ENCODE peak calls at places on chromosomes 13 and 19, in six cellular contexts. P is heart left ventricle, I is esophagus squamous epithelium, A is IMR-90, W is testis, H is uterus. F is an unnamed sample.
A peak's percentile ranks its signal among the peaks of the same experiment; 100 is the strongest.

GRCh38 chr13:110268576-110269185 is 38.3 kb downstream of the COL4A1 start:
- DNase-seq in H (no peak), W (no peak), I (no peak), P (no peak), A (no peak), F (no peak)

GRCh38 chr13:46964789-46965527 is 68.1 kb upstream of the HTR2A start:
- DNase-seq in H (no peak), I (no peak), W (no peak), P (no peak), A (peak; percentile 72), F (no peak)

GRCh38 chr13:97429681-97430081 is 4.3 kb upstream of the RAP2A start:
- DNase-seq in I (no peak), P (no peak), W (no peak), H (no peak), A (peak; percentile 50), F (no peak)

GRCh38 chr13:104920091-104920490 is 1615.4 kb downstream of the EFNB2 start:
- DNase-seq in P (no peak), W (no peak), I (no peak), H (no peak), A (no peak), F (no peak)

GRCh38 chr19:9608912-9609311 is 12.1 kb downstream of the ZNF561 start:
- DNase-seq in H (no peak), W (no peak), P (no peak), A (no peak), I (no peak), F (no peak)

GRCh38 chr13:26213982-26214381 is 8.1 kb downstream of the RNF6 start:
- DNase-seq in A (no peak), I (no peak), H (no peak), P (no peak), W (no peak), F (no peak)

GRCh38 chr13:80945328-80945727 is 604.4 kb upstream of the SPRY2 start:
- DNase-seq in H (no peak), W (no peak), I (no peak), P (no peak), A (no peak), F (no peak)

GRCh38 chr13:65287405-65287804 is 1942.7 kb downstream of the PCDH9 start:
- DNase-seq in H (no peak), W (no peak), P (no peak), I (no peak), A (no peak), F (no peak)

GRCh38 chr19:932647-933552 is 7.1 kb downstream of the ARID3A start:
- DNase-seq in I (no peak), A (peak; percentile 94), P (peak; percentile 92), H (peak; percentile 81), W (no peak), F (no peak)

GRCh38 chr19:1756705-1757445 is 3.6 kb downstream of the ONECUT3 start:
- DNase-seq in I (no peak), P (no peak), H (no peak), W (no peak), A (no peak), F (no peak)

GRCh38 chr19:31500921-31501320 is 151.7 kb upstream of the TSHZ3 start:
- DNase-seq in P (no peak), H (no peak), A (no peak), I (no peak), W (no peak), F (no peak)

GRCh38 chr19:18284710-18285430 is 3.4 kb upstream of the JUND start:
- DNase-seq in H (no peak), I (no peak), P (no peak), W (no peak), A (no peak), F (no peak)

GRCh38 chr19:13958043-13958442 is 5.7 kb downstream of the DCAF15 start:
- DNase-seq in A (no peak), P (no peak), H (no peak), W (peak; percentile 27), I (no peak), F (no peak)

DNA sequence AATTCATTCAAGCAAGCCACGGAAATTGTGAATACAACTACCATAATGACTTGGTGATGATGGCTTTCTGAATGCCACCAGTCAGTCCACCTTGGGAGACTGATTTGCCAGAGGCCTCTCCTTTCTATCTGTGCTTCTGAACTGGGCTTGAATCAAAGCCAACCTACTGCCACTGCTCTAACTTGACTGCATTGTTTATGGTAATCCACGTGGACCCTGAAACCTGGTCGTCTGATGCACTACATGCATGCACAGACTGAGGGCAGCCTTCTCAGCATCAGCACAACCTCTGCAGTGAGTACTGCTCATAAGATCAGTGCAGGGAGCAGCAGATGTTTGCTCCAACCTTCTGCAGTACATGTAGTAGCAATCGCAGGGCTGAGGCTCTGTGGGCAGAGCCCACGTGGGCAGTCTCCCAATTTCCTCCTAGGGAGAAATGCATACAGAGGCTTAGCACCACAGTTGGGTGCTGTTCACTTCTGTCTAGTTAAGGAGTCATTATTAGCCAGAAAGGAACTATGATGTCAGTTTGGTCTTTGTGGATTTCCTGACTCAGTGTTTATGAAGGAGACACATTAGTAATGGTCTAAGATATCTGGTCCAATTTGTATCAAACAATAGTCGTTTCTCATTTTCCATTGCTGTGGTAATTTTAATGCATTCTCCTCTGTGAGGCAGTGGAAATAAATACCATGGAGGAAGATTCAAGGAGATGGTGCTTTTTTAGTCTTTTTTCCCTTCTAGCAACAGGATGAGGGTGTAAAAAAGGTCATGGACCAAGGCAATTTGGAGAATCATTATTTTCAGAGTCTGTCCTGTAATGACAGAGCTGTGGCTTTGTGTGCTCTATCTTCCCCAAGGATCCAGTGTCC is 82.5 kb downstream of the AKAP11 start:
- DNase-seq in P (peak; percentile 42), W (no peak), A (peak; percentile 48), H (no peak), I (no peak), F (no peak)
- TF ChIP-seq CTCF in P (no peak), W (no peak), A (no peak), H (no peak), I (no peak), F (peak; percentile 11)

GRCh38 chr19:33779849-33780248 is 16.8 kb upstream of the KCTD15 start:
- DNase-seq in A (no peak), W (no peak), H (no peak), P (no peak), I (no peak), F (no peak)

GRCh38 chr19:33780251-33780650 is 16.4 kb upstream of the KCTD15 start:
- DNase-seq in W (peak; percentile 43), A (no peak), P (no peak), H (no peak), I (no peak), F (no peak)

GRCh38 chr19:33777753-33778088 is 18.9 kb upstream of the KCTD15 start:
- DNase-seq in I (no peak), P (no peak), H (no peak), W (no peak), A (no peak), F (no peak)

GRCh38 chr19:33777351-33777750 is 19.3 kb upstream of the KCTD15 start:
- DNase-seq in P (no peak), I (no peak), A (no peak), W (no peak), H (no peak), F (no peak)

GRCh38 chr19:33778089-33778791 is 18.4 kb upstream of the KCTD15 start:
- DNase-seq in P (peak; percentile 81), A (peak; percentile 61), H (peak; percentile 85), W (peak; percentile 86), I (no peak), F (no peak)
- TF ChIP-seq POLR2A in P (peak; percentile 22), A (peak; percentile 53), H (no peak), W (no peak), I (no peak), F (no peak)

GRCh38 chr13:76822691-76823267 is 63.4 kb downstream of the KCTD12 start:
- DNase-seq in W (no peak), A (peak; percentile 34), P (no peak), H (no peak), I (no peak), F (no peak)
- TF ChIP-seq CTCF in W (no peak), A (peak; percentile 25), P (peak; percentile 38), H (no peak), I (no peak), F (no peak)

GRCh38 chr19:38004505-38005223 is 97.7 kb downstream of the SIPA1L3 start:
- DNase-seq in A (peak; percentile 98), H (peak; percentile 78), P (peak; percentile 88), I (peak; percentile 34), W (peak; percentile 81), F (peak; percentile 81)
- TF ChIP-seq POLR2A in A (peak; percentile 92), H (peak; percentile 70), P (peak; percentile 72), I (peak; percentile 71), W (no peak), F (peak; percentile 77)

GRCh38 chr13:39783051-39783450 is 127.6 kb downstream of the COG6 start:
- DNase-seq in P (no peak), A (no peak), H (no peak), W (no peak), I (no peak), F (no peak)
- TF ChIP-seq CTCF in P (no peak), A (no peak), H (no peak), W (no peak), I (no peak), F (no peak)

GRCh38 chr19:21082011-21082975 is at the start of gene ZNF714:
- DNase-seq in P (peak; percentile 95), W (peak; percentile 97), H (peak; percentile 81), A (peak; percentile 94), I (peak; percentile 64), F (peak; percentile 95)
- TF ChIP-seq POLR2A in P (no peak), W (no peak), H (no peak), A (peak; percentile 82), I (peak; percentile 52), F (peak; percentile 71)

GRCh38 chr19:46065486-46065885 is 24.7 kb upstream of the IGFL4 start:
- DNase-seq in H (no peak), P (no peak), I (no peak), A (no peak), W (no peak), F (no peak)
- TF ChIP-seq CTCF in H (no peak), P (no peak), I (no peak), A (no peak), W (no peak), F (no peak)

F was measured in HCT116.